ENCODE peak calls at places on chromosome 1, in six cellular contexts. One of them, this sample, is unnamed.

GRCh38 chr1:160548960-160549664 is 26.1 kb upstream of the SLAMF6 start:
- DNase-seq in endothelial cell of umbilical vein: no peak
- DNase-seq in A549: no peak
- DNase-seq in WTC11: no peak
- DNase-seq in HepG2: no peak
- DNase-seq in H1: no peak
- DNase-seq in this sample: peak; percentile 31

GRCh38 chr1:30087465-30087864 is 635.9 kb downstream of the MATN1 start:
- DNase-seq in endothelial cell of umbilical vein: no peak
- DNase-seq in A549: peak; percentile 21
- DNase-seq in WTC11: peak; percentile 57
- DNase-seq in HepG2: peak; percentile 6
- DNase-seq in H1: peak; percentile 19
- DNase-seq in this sample: no peak

GRCh38 chr1:76293831-76294230 is 219.3 kb downstream of the ST6GALNAC3 start:
- DNase-seq in endothelial cell of umbilical vein: no peak
- DNase-seq in A549: no peak
- DNase-seq in WTC11: no peak
- DNase-seq in HepG2: no peak
- DNase-seq in H1: no peak
- DNase-seq in this sample: no peak

GRCh38 chr1:36400825-36401601 is 3.3 kb upstream of the LSM10 start:
- DNase-seq in endothelial cell of umbilical vein: peak; percentile 43
- DNase-seq in A549: peak; percentile 50
- DNase-seq in WTC11: peak; percentile 94
- DNase-seq in HepG2: peak; percentile 93
- DNase-seq in H1: peak; percentile 93
- DNase-seq in this sample: peak; percentile 86

GRCh38 chr1:201889092-201889968 is 632 bp downstream of the SHISA4 start:
- DNase-seq in endothelial cell of umbilical vein: no peak
- DNase-seq in A549: no peak
- DNase-seq in WTC11: no peak
- DNase-seq in HepG2: no peak
- DNase-seq in H1: no peak
- DNase-seq in this sample: no peak

GRCh38 chr1:114122891-114123621 is 30.6 kb downstream of the SYT6 start:
- DNase-seq in endothelial cell of umbilical vein: no peak
- DNase-seq in A549: no peak
- DNase-seq in WTC11: no peak
- DNase-seq in HepG2: no peak
- DNase-seq in H1: no peak
- DNase-seq in this sample: no peak

GRCh38 chr1:16117369-16117768 is 38.5 kb downstream of the EPHA2 start:
- DNase-seq in endothelial cell of umbilical vein: no peak
- DNase-seq in A549: no peak
- DNase-seq in WTC11: no peak
- DNase-seq in HepG2: no peak
- DNase-seq in H1: no peak
- DNase-seq in this sample: no peak

GRCh38 chr1:156624814-156625435 is 5.7 kb downstream of the HAPLN2 start:
- DNase-seq in endothelial cell of umbilical vein: no peak
- DNase-seq in A549: no peak
- DNase-seq in WTC11: peak; percentile 36
- DNase-seq in HepG2: no peak
- DNase-seq in H1: no peak
- DNase-seq in this sample: peak; percentile 60

GRCh38 chr1:160860840-160861505 is 1.7 kb downstream of the CD244 start:
- DNase-seq in endothelial cell of umbilical vein: no peak
- DNase-seq in A549: no peak
- DNase-seq in WTC11: no peak
- DNase-seq in HepG2: no peak
- DNase-seq in H1: no peak
- DNase-seq in this sample: no peak

GRCh38 chr1:156194300-156194652 is 372 bp downstream of the SLC25A44 start:
- DNase-seq in endothelial cell of umbilical vein: no peak
- DNase-seq in A549: peak; percentile 21
- DNase-seq in WTC11: no peak
- DNase-seq in HepG2: no peak
- DNase-seq in H1: no peak
- DNase-seq in this sample: peak; percentile 42

GRCh38 chr1:14944471-14944981 is 209.0 kb upstream of the TMEM51 start:
- DNase-seq in endothelial cell of umbilical vein: no peak
- DNase-seq in A549: no peak
- DNase-seq in WTC11: no peak
- DNase-seq in HepG2: no peak
- DNase-seq in H1: no peak
- DNase-seq in this sample: no peak

GRCh38 chr1:108692724-108693655 is 880 bp downstream of the PRPF38B start:
- DNase-seq in endothelial cell of umbilical vein: peak; percentile 31
- DNase-seq in A549: peak; percentile 71
- DNase-seq in WTC11: no peak
- DNase-seq in HepG2: peak; percentile 65
- DNase-seq in H1: no peak
- DNase-seq in this sample: peak; percentile 81

GRCh38 chr1:115329965-115330364 is 8.1 kb downstream of the NGF start:
- DNase-seq in endothelial cell of umbilical vein: no peak
- DNase-seq in A549: no peak
- DNase-seq in WTC11: no peak
- DNase-seq in HepG2: no peak
- DNase-seq in H1: no peak
- DNase-seq in this sample: no peak

GRCh38 chr1:101914473-101915242 is 82.1 kb downstream of the OLFM3 start:
- DNase-seq in endothelial cell of umbilical vein: no peak
- DNase-seq in A549: no peak
- DNase-seq in WTC11: no peak
- DNase-seq in HepG2: no peak
- DNase-seq in H1: no peak
- DNase-seq in this sample: no peak

GRCh38 chr1:101915597-101915996 is 81.1 kb downstream of the OLFM3 start:
- DNase-seq in endothelial cell of umbilical vein: no peak
- DNase-seq in A549: no peak
- DNase-seq in WTC11: no peak
- DNase-seq in HepG2: no peak
- DNase-seq in H1: no peak
- DNase-seq in this sample: no peak

DNA sequence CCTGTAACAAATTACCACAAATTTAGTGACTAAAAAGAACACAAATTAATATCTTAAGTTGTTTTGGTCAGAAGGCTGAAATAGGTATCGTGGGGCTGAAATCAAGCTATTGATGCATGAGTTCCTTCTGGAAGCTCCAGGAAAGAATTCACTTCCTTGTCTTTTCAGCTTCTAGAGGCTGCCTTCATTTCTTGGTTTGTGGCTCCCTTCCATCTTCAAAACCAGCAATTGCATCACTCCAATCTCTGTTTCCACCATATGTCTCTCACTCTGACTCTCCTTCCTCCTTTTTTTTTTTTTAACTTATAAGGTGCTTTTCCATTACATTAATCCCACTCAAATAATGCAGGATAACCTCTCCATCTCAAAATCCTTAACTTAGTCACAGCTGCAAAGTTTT is 78.4 kb downstream of the OLFM3 start:
- DNase-seq in endothelial cell of umbilical vein: no peak
- DNase-seq in A549: no peak
- DNase-seq in WTC11: no peak
- DNase-seq in HepG2: no peak
- DNase-seq in H1: no peak
- DNase-seq in this sample: no peak
- TF ChIP-seq JUN in endothelial cell of umbilical vein: no peak
- TF ChIP-seq JUN in A549: no peak
- TF ChIP-seq JUN in WTC11: no peak
- TF ChIP-seq JUN in HepG2: no peak
- TF ChIP-seq JUN in H1: no peak
- TF ChIP-seq JUN in this sample: no peak

DNA sequence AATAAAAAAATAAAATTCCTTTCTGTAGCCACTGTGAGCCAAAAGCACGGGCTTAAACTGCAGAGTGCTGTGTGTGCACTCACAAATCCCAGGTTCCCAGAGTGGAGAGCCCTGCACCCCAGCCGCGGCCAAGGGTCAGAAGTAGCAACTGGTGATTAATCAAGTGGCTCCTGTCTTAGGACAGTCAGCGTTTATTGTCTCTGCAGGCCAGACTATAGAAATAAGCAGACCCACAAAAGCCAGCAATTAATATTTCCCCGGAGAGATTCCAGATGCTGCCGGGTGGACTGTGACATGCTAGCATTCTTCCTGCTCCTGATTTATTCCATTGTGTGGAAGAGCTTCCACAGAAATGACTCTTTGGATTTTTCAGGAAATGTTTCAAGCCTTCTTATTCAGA is 412.2 kb downstream of the KIF26B start:
- DNase-seq in endothelial cell of umbilical vein: no peak
- DNase-seq in A549: no peak
- DNase-seq in WTC11: no peak
- DNase-seq in HepG2: no peak
- DNase-seq in H1: no peak
- DNase-seq in this sample: no peak
- TF ChIP-seq JUN in endothelial cell of umbilical vein: no peak
- TF ChIP-seq JUN in A549: no peak
- TF ChIP-seq JUN in WTC11: no peak
- TF ChIP-seq JUN in HepG2: no peak
- TF ChIP-seq JUN in H1: no peak
- TF ChIP-seq JUN in this sample: no peak

GRCh38 chr1:43432907-43433306 is 20.8 kb downstream of the HYI start:
- DNase-seq in endothelial cell of umbilical vein: no peak
- DNase-seq in A549: no peak
- DNase-seq in WTC11: no peak
- DNase-seq in HepG2: no peak
- DNase-seq in H1: no peak
- DNase-seq in this sample: no peak

GRCh38 chr1:43434256-43434655 is 19.5 kb downstream of the HYI start:
- DNase-seq in endothelial cell of umbilical vein: no peak
- DNase-seq in A549: no peak
- DNase-seq in WTC11: no peak
- DNase-seq in HepG2: no peak
- DNase-seq in H1: no peak
- DNase-seq in this sample: no peak

GRCh38 chr1:43430831-43431230 is 22.9 kb downstream of the HYI start:
- DNase-seq in endothelial cell of umbilical vein: no peak
- DNase-seq in A549: no peak
- DNase-seq in WTC11: no peak
- DNase-seq in HepG2: no peak
- DNase-seq in H1: no peak
- DNase-seq in this sample: no peak

GRCh38 chr1:43432171-43432860 is 21.4 kb downstream of the HYI start:
- DNase-seq in endothelial cell of umbilical vein: no peak
- DNase-seq in A549: no peak
- DNase-seq in WTC11: no peak
- DNase-seq in HepG2: no peak
- DNase-seq in H1: no peak
- DNase-seq in this sample: no peak

DNA sequence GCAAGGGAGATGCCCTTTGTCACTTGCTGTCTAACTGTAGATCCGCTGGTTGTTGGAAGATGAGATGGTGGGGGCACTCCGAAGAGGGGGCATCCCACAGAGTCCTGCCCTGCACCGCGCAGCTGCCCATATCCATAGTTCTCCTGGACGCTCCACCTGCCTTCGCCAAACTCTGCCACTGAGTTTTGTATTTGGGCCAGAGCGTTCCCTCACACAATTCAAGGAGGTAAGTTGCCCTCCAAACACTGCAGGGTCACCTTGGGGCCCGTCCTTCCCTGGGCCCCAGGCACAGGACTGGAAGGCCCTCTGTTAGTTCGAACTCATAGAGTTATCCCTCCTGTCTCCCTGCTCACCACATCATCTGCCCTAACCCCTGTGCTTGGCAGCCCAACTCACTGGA is 22.1 kb downstream of the HYI start:
- DNase-seq in endothelial cell of umbilical vein: no peak
- DNase-seq in A549: no peak
- DNase-seq in WTC11: no peak
- DNase-seq in HepG2: no peak
- DNase-seq in H1: no peak
- DNase-seq in this sample: no peak
- TF ChIP-seq JUN in endothelial cell of umbilical vein: no peak
- TF ChIP-seq JUN in A549: no peak
- TF ChIP-seq JUN in WTC11: no peak
- TF ChIP-seq JUN in HepG2: no peak
- TF ChIP-seq JUN in H1: no peak
- TF ChIP-seq JUN in this sample: no peak

GRCh38 chr1:111141803-111142202 is 1.8 kb downstream of the CEPT1 start:
- DNase-seq in endothelial cell of umbilical vein: no peak
- DNase-seq in A549: no peak
- DNase-seq in WTC11: no peak
- DNase-seq in HepG2: peak; percentile 3
- DNase-seq in H1: no peak
- DNase-seq in this sample: no peak

GRCh38 chr1:111141245-111141644 is 1.2 kb downstream of the CEPT1 start:
- DNase-seq in endothelial cell of umbilical vein: peak; percentile 3
- DNase-seq in A549: no peak
- DNase-seq in WTC11: no peak
- DNase-seq in HepG2: no peak
- DNase-seq in H1: no peak
- DNase-seq in this sample: no peak

GRCh38 chr1:111139956-111140679 is at the start of the genes CEPT1 and DRAM2:
- DNase-seq in endothelial cell of umbilical vein: peak; percentile 95
- DNase-seq in A549: peak; percentile 94
- DNase-seq in WTC11: peak; percentile 97
- DNase-seq in HepG2: peak; percentile 88
- DNase-seq in H1: peak; percentile 88
- DNase-seq in this sample: peak; percentile 97

GRCh38 chr1:111139234-111139955 is 498 bp downstream of the DRAM2 start:
- DNase-seq in endothelial cell of umbilical vein: peak; percentile 69
- DNase-seq in A549: peak; percentile 55
- DNase-seq in WTC11: peak; percentile 38
- DNase-seq in HepG2: peak; percentile 44
- DNase-seq in H1: peak; percentile 13
- DNase-seq in this sample: peak; percentile 69

DNA sequence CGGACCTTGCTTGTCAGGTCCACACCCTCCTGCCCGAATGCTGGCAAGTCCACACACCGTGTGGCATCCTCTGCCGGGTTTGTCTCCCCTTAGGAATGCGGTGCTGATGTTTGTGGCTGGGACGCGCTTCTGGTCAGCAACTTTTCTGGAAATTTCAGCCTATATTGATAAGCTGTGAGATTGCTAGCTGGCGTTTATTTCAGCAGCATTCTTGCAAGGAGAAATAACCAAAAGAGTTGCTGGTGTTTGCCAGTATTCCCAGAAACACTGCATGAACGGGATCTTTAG is 601 bp downstream of the CEPT1 start:
- DNase-seq in endothelial cell of umbilical vein: peak; percentile 68
- DNase-seq in A549: peak; percentile 56
- DNase-seq in WTC11: no peak
- DNase-seq in HepG2: peak; percentile 67
- DNase-seq in H1: no peak
- DNase-seq in this sample: no peak
- TF ChIP-seq JUN in endothelial cell of umbilical vein: no peak
- TF ChIP-seq JUN in A549: no peak
- TF ChIP-seq JUN in WTC11: no peak
- TF ChIP-seq JUN in HepG2: no peak
- TF ChIP-seq JUN in H1: no peak
- TF ChIP-seq JUN in this sample: no peak

This sample was measured in K562.